ENCODE peak calls at places on chromosomes 11 and 22, in five cellular contexts. S is HAP-1, B is tibial artery, O is GM12864, Q is gastrocnemius medialis. U is an unnamed sample.

GRCh38 chr22:24500251-24500820 is 5.2 kb downstream of the UPB1 start:
- DNase-seq in Q (no peak), B (no peak), O (no peak), S (no peak), U (no peak)

GRCh38 chr11:120186799-120187591 is 23.8 kb upstream of the OAF start:
- DNase-seq in B (peak; percentile 53), S (no peak), O (no peak), Q (no peak), U (no peak)

GRCh38 chr22:50503475-50504145 is 3.9 kb downstream of the LMF2 start:
- DNase-seq in Q (no peak), O (no peak), B (no peak), S (no peak), U (no peak)

GRCh38 chr11:80727315-80727714 is 1286.5 kb upstream of the TENM4 start:
- DNase-seq in Q (no peak), S (peak; percentile 20), B (no peak), O (peak; percentile 10), U (no peak)

GRCh38 chr22:49136041-49136815 is 691.4 kb downstream of the BRD1 start:
- DNase-seq in Q (no peak), S (no peak), O (no peak), B (peak; percentile 49), U (no peak)

GRCh38 chr11:28342704-28343103 is 234.5 kb downstream of the METTL15 start:
- DNase-seq in B (no peak), S (no peak), O (no peak), Q (no peak), U (no peak)

GRCh38 chr11:70324354-70325115 is 54.0 kb downstream of the PPFIA1 start:
- DNase-seq in Q (no peak), O (no peak), B (no peak), S (no peak), U (no peak)

GRCh38 chr22:50185384-50186087 is at the start of gene TRABD:
- DNase-seq in Q (peak; percentile 81), O (peak; percentile 56), B (peak; percentile 92), S (peak; percentile 91), U (peak; percentile 51)

GRCh38 chr22:27880778-27881394 is 38.2 kb downstream of the PITPNB start:
- DNase-seq in O (no peak), S (peak; percentile 65), B (no peak), Q (no peak), U (peak; percentile 73)

GRCh38 chr11:36309779-36310178 is 13.7 kb downstream of the PRR5L start:
- DNase-seq in Q (no peak), B (no peak), O (no peak), S (no peak), U (no peak)
- H3K4me3 ChIP-seq in Q (no peak overlapping the region), B (no peak overlapping the region), O (no peak overlapping the region), S (no peak overlapping the region), U (no peak overlapping the region)

DNA sequence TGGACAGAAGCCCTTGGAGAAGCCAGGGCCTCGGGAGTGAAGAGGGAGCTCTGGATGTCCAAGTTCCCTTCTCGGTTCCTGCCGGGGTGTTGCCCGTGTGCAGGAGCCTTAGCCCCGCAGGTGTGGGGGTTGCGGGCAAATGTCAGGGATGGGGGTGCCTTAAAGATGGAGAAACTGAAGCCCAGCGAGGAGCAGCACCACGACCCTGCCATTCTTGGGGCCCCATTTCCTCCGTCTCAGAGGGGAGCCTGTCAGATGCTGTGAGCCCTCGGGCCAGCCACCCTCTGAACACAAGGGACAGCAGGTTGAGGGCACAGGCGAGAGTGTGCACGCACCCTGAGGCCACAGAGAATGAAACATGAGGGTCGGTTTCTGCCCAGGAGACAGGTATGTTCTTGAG is 6.3 kb downstream of the OSBPL5 start:
- DNase-seq in B (peak; percentile 67), Q (no peak), S (no peak), O (no peak), U (no peak)
- H3K4me3 ChIP-seq in B (peak overlapping the region; percentile 60), Q (no peak overlapping the region), S (no peak overlapping the region), O (no peak overlapping the region), U (no peak overlapping the region)

DNA sequence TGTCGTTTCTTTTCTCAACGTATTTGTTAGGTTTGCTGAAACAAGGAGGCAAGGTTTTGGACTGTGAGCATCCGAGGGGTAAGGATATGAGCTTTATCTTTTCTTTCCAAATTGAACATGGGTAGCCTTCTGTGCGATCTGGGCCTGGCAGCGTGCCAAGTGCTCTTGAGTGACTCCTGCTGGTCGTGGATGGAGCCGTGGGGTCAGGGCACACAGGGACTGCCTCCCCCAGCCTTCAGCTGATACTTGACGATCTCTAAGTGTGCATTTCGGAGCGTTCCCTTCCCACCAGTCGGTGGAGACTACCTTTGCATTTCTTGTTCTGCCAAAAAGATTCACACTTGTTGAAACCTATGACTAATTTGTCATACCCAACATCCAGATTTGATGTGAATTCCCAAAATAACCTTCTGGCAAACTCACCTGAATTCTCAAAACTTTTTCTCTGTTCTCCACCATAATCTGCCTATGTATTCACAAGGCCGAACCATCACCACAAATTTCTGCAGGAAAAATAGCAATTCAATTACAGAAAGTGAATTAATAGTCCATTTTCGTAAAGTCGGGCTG is 40.2 kb upstream of the CLMP start:
- DNase-seq in S (peak; percentile 69), O (no peak), B (no peak), Q (no peak), U (no peak)
- H3K4me3 ChIP-seq in S (no peak overlapping the region), O (no peak overlapping the region), B (no peak overlapping the region), Q (no peak overlapping the region), U (no peak overlapping the region)

GRCh38 chr11:78870655-78871054 is 296.0 kb upstream of the NARS2 start:
- DNase-seq in B (no peak), S (no peak), O (no peak), Q (no peak), U (no peak)

GRCh38 chr11:78869293-78869692 is 294.6 kb upstream of the NARS2 start:
- DNase-seq in S (peak; percentile 72), O (no peak), Q (no peak), B (no peak), U (no peak)

GRCh38 chr11:78868563-78868962 is 293.9 kb upstream of the NARS2 start:
- DNase-seq in B (no peak), Q (no peak), O (no peak), S (no peak), U (no peak)
- H3K4me3 ChIP-seq in B (no peak overlapping the region), Q (no peak overlapping the region), O (no peak overlapping the region), S (no peak overlapping the region), U (no peak overlapping the region)

GRCh38 chr11:46290598-46291309 is 13.3 kb downstream of the CREB3L1 start:
- DNase-seq in S (peak; percentile 92), B (no peak), Q (peak; percentile 69), O (no peak), U (peak; percentile 97)
- H3K4me3 ChIP-seq in S (no peak overlapping the region), B (no peak overlapping the region), Q (no peak overlapping the region), O (no peak overlapping the region), U (peak overlapping the region; percentile 11)

GRCh38 chr11:71341173-71341572 is 88.8 kb upstream of the SHANK2 start:
- DNase-seq in S (no peak), B (no peak), Q (no peak), O (no peak), U (no peak)
- H3K4me3 ChIP-seq in S (no peak overlapping the region), B (no peak overlapping the region), Q (no peak overlapping the region), O (no peak overlapping the region), U (no peak overlapping the region)

GRCh38 chr11:94130589-94131362 is 2.1 kb downstream of the PANX1 start:
- DNase-seq in O (no peak), S (no peak), Q (no peak), B (no peak), U (no peak)

GRCh38 chr11:94133752-94134151 is 5.1 kb downstream of the PANX1 start:
- DNase-seq in O (no peak), S (no peak), Q (no peak), B (no peak), U (no peak)

GRCh38 chr11:94132823-94133408 is 4.3 kb downstream of the PANX1 start:
- DNase-seq in O (no peak), Q (no peak), B (no peak), S (no peak), U (no peak)

GRCh38 chr11:94131363-94132115 is 2.9 kb downstream of the PANX1 start:
- DNase-seq in O (no peak), S (no peak), Q (no peak), B (no peak), U (no peak)

GRCh38 chr11:94132152-94132558 is 3.5 kb downstream of the PANX1 start:
- DNase-seq in B (peak; percentile 75), Q (no peak), O (no peak), S (no peak), U (peak; percentile 67)
- H3K4me3 ChIP-seq in B (no peak overlapping the region), Q (no peak overlapping the region), O (no peak overlapping the region), S (no peak overlapping the region), U (peak overlapping the region; percentile 85)

DNA sequence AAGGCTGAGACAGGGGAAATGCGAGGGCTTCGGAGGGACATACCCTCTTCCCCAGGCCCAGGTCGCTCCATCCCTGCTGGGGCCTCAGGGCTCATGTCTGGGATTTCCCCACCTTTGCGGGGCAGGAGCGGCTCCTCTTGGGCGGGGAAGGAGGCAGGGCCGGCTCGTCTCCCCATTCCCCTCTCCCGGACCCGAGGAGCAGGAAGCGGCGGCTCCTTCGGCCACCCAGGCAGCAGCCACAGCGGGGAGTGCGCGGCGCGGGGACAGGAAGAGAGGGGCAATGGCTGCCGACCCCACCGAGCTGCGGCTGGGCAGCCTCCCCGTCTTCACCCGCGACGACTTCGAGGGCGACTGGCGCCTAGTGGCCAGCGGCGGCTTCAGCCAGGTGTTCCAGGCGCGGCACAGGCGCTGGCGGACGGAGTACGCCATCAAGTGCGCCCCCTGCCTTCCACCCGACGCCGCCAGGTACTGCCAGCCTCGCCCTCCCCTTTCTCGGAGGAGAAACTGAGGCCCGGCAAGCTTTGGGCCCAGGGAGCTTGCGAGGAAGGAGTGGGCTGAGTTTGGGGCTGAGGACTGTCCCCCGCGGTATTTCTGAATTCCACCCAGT is at the start of gene ANKK1:
- DNase-seq in Q (no peak), S (no peak), B (no peak), O (no peak), U (no peak)
- H3K4me3 ChIP-seq in Q (no peak within 1 kb of the TSS), S (no peak within 1 kb of the TSS), B (peak within 1 kb of the TSS; percentile 8), O (no peak within 1 kb of the TSS), U (no peak within 1 kb of the TSS)